ENCODE peak calls at places on chromosomes 6 and 20, in four cellular contexts. P, R, F and G are unnamed samples.

GRCh38 chr20:19483309-19483708 is 270.9 kb downstream of the SLC24A3 start:
- DNase-seq in F (no peak), R (no peak), P (no peak), G (no peak)

GRCh38 chr20:50652702-50653294 is 38.5 kb downstream of the RIPOR3 start:
- DNase-seq in R (no peak), F (peak; percentile 27), P (peak; percentile 89), G (no peak)

GRCh38 chr20:19322061-19322985 is 109.9 kb downstream of the SLC24A3 start:
- DNase-seq in P (no peak), F (no peak), R (no peak), G (no peak)

GRCh38 chr20:41017448-41018042 is 11.1 kb upstream of the TOP1 start:
- DNase-seq in F (no peak), R (no peak), P (no peak), G (no peak)

GRCh38 chr6:148760568-148761531 is 14.0 kb downstream of the UST start:
- DNase-seq in F (peak; percentile 64), R (no peak), P (peak; percentile 34), G (no peak)

GRCh38 chr6:31663961-31664789 is 622 bp downstream of the GPANK1 start:
- DNase-seq in P (no peak), R (peak; percentile 79), F (no peak), G (no peak)

GRCh38 chr6:71419954-71420692 is 131.5 kb downstream of the OGFRL1 start:
- DNase-seq in P (no peak), R (no peak), F (no peak), G (no peak)

GRCh38 chr6:28920281-28920680 is 3.5 kb downstream of the TRIM27 start:
- DNase-seq in F (no peak), P (no peak), R (no peak), G (no peak)

GRCh38 chr6:132354517-132355167 is 46.6 kb downstream of the MOXD1 start:
- DNase-seq in F (peak; percentile 63), R (no peak), P (peak; percentile 89), G (no peak)

GRCh38 chr6:168130683-168131371 is 51.8 kb upstream of the FRMD1 start:
- DNase-seq in F (no peak), R (no peak), P (no peak), G (no peak)

GRCh38 chr20:4601630-4602296 is 119.9 kb upstream of the PRND start:
- DNase-seq in P (no peak), F (no peak), R (no peak), G (no peak)

GRCh38 chr6:85412926-85413325 is 37.0 kb upstream of the NT5E start:
- DNase-seq in R (no peak), F (no peak), P (no peak), G (no peak)

GRCh38 chr6:106608080-106608668 is 21.1 kb downstream of the RTN4IP1 start:
- DNase-seq in F (peak; percentile 40), P (peak; percentile 70), R (peak; percentile 55), G (no peak)

GRCh38 chr6:63368347-63368746 is 48.6 kb upstream of the LGSN start:
- DNase-seq in P (no peak), R (no peak), F (no peak), G (no peak)

GRCh38 chr6:3426091-3426780 is 30.6 kb downstream of the SLC22A23 start:
- DNase-seq in F (no peak), R (no peak), P (no peak), G (no peak)

GRCh38 chr20:57505991-57506390 is 18.9 kb downstream of the CTCFL start:
- DNase-seq in F (no peak), P (no peak), R (no peak), G (no peak)

GRCh38 chr6:79495246-79495645 is 42.0 kb downstream of the LCA5 start:
- DNase-seq in R (no peak), F (no peak), P (no peak), G (no peak)

GRCh38 chr6:79494841-79495240 is 42.4 kb downstream of the LCA5 start:
- DNase-seq in F (no peak), R (no peak), P (no peak), G (no peak)

GRCh38 chr6:79504372-79504771 is 32.9 kb downstream of the LCA5 start:
- DNase-seq in F (no peak), P (no peak), R (no peak), G (no peak)

DNA sequence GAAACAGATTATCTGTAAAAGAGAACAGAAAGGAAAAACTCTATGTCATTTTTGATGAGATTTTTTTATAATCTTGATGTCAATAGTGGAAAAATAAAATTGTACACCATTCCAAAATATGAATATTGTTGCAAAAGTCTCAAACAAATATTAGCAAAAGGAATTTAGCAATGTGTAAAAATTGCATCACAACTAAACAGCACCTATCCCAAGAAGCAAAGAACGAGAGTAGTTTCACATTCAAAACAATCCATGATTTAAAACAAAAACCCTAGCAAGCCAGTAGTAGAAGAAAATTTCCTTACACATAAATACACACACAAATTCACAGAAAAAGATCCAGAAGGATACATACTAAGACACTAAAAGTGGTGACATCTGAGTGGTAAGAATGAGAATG is 38.4 kb downstream of the LCA5 start:
- DNase-seq in R (no peak), P (no peak), F (no peak), G (no peak)
- TF ChIP-seq SPI1 in R (no peak), P (no peak), F (no peak), G (no peak)

DNA sequence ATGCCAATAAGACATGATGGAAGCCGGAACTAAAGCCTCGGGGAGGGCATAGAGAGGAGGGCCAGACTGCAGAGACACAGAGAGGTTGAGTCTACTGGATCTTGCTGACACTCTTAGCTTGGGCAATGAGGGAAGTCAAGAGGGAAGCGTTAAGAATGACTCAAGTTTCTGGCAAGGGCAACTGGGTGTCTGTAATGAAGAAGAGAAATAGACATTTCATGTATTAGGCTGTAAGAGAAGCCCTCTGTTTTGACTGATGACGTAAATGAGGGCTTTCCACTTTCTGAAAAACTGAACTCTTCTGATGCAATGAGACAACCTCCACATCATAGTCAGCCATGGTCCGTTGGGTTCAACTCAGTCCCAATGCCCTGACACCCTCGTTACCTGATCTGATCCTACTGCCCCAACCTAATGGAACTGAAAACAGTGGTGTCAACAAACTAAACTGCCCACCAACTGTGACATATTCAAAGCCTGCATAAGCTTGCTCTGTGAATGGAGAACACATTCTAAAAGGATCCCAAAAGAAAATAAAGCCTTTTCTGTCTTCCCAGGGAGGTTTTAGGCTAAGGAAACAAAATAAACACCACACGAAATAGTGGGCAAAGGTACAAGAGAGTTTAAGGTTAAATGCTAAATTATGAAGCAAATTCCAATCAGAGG is 45.8 kb upstream of the PNRC1 start:
- DNase-seq in P (peak; percentile 93), F (no peak), R (no peak), G (no peak)
- TF ChIP-seq SPI1 in P (peak; percentile 56), F (no peak), R (no peak), G (no peak)

DNA sequence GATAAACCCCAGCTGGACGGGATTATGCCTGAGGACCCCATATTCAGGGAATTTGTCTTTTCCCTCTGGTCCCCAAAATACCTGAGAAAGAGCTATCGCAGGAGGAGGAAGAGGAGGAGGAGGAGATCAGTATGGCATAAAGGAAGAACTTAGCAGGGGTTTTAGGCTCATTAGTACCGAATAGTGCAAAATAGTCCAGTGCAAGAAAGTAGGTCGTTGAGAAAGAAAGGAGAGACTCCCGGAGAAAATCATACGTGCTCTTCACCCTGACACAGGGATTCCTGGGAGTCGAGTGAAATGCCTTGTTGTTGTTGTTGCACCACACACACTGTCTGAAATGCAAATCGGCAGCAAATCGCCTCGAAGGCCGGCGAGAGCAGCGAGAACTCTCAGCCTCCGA is 178.9 kb upstream of the ARID1B start:
- DNase-seq in R (no peak), P (no peak), F (no peak), G (no peak)
- TF ChIP-seq SPI1 in R (no peak), P (no peak), F (no peak), G (no peak)

GRCh38 chr20:17610566-17611289 is 40.9 kb downstream of the DSTN start:
- DNase-seq in F (no peak), P (no peak), R (no peak), G (peak; percentile 22)
- TF ChIP-seq SPI1 in F (no peak), P (no peak), R (no peak), G (no peak)

GRCh38 chr6:27139753-27140522 is 107.6 kb upstream of the PRSS16 start:
- DNase-seq in F (no peak), P (peak; percentile 50), R (peak; percentile 24), G (no peak)
- TF ChIP-seq SPI1 in F (no peak), P (no peak), R (no peak), G (no peak)

GRCh38 chr6:1424306-1424927 is 35.0 kb downstream of the FOXF2 start:
- DNase-seq in F (no peak), P (peak; percentile 47), R (no peak), G (peak; percentile 39)
- TF ChIP-seq SPI1 in F (no peak), P (no peak), R (no peak), G (no peak)

GRCh38 chr6:169976301-169977081 is 225.1 kb downstream of the ERMARD start:
- DNase-seq in R (no peak), P (no peak), F (no peak), G (no peak)
- TF ChIP-seq SPI1 in R (no peak), P (no peak), F (no peak), G (no peak)

DNA sequence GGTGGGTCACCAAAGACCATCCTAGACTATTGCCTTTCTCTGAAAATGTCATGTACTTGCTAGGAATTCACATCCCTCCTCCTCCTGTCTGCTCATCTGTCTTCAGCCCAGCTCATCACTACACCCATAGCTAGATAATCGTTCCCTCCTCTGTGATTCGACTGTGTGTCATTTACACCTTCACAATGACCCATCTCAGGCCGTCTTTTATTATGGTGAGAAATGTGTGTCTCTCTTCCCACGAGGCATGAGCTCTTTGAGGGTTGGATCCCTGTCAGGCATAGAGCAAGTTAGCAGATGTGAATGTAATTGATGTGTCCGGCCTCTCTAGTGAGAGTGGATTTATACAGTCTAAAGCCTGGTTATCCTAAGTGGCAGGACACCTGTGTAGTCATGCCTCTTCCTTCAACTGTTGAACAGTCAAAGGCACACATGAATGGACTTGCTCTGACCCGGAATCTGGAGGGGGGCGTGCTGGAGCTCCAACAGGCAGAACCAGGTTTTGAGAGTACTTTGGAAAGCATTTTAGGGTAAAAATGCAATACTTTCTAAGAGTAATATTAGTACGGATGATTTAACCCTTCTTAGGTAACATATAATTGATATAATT is 182.1 kb downstream of the UTRN start:
- DNase-seq in R (no peak), P (no peak), F (no peak), G (no peak)
- TF ChIP-seq SPI1 in R (no peak), P (no peak), F (no peak), G (no peak)